ENCODE peak calls at places on chromosomes 2 and 18, in four cellular contexts. One of them, this sample, is unnamed.

GRCh38 chr18:67428805-67429204 is 87.7 kb downstream of the DSEL start:
- DNase-seq in A549: no peak
- DNase-seq in HepG2: no peak
- DNase-seq in endothelial cell of umbilical vein: peak; percentile 41
- DNase-seq in this sample: no peak

GRCh38 chr18:78995740-78996395 is 16.2 kb downstream of the SALL3 start:
- DNase-seq in A549: no peak
- DNase-seq in HepG2: no peak
- DNase-seq in endothelial cell of umbilical vein: no peak
- DNase-seq in this sample: no peak

GRCh38 chr2:20326163-20326780 is 24.4 kb downstream of the PUM2 start:
- DNase-seq in A549: peak; percentile 50
- DNase-seq in HepG2: peak; percentile 58
- DNase-seq in endothelial cell of umbilical vein: peak; percentile 72
- DNase-seq in this sample: peak; percentile 73

GRCh38 chr2:110655701-110656100 is 22.2 kb downstream of the BUB1 start:
- DNase-seq in A549: no peak
- DNase-seq in HepG2: no peak
- DNase-seq in endothelial cell of umbilical vein: no peak
- DNase-seq in this sample: no peak

GRCh38 chr2:85066006-85066405 is 67.2 kb upstream of the TCF7L1 start:
- DNase-seq in A549: no peak
- DNase-seq in HepG2: no peak
- DNase-seq in endothelial cell of umbilical vein: no peak
- DNase-seq in this sample: no peak

GRCh38 chr18:57644540-57644939 is 22.9 kb upstream of the NARS1 start:
- DNase-seq in A549: no peak
- DNase-seq in HepG2: no peak
- DNase-seq in endothelial cell of umbilical vein: no peak
- DNase-seq in this sample: peak; percentile 36

GRCh38 chr2:98009887-98010760 is 14.4 kb upstream of the TMEM131 start:
- DNase-seq in A549: no peak
- DNase-seq in HepG2: no peak
- DNase-seq in endothelial cell of umbilical vein: no peak
- DNase-seq in this sample: peak; percentile 69

GRCh38 chr18:29512761-29513160 is 1335.8 kb upstream of the CDH2 start:
- DNase-seq in A549: no peak
- DNase-seq in HepG2: no peak
- DNase-seq in endothelial cell of umbilical vein: no peak
- DNase-seq in this sample: no peak

GRCh38 chr2:167380094-167380493 is 491.8 kb downstream of the XIRP2 start:
- DNase-seq in A549: no peak
- DNase-seq in HepG2: no peak
- DNase-seq in endothelial cell of umbilical vein: no peak
- DNase-seq in this sample: no peak

GRCh38 chr2:128371248-128371630 is 52.6 kb upstream of the HS6ST1 start:
- DNase-seq in A549: no peak
- DNase-seq in HepG2: no peak
- DNase-seq in endothelial cell of umbilical vein: no peak
- DNase-seq in this sample: no peak

GRCh38 chr2:233758849-233759248 is 1.2 kb upstream of the UGT1A1 start:
- DNase-seq in A549: no peak
- DNase-seq in HepG2: no peak
- DNase-seq in endothelial cell of umbilical vein: no peak
- DNase-seq in this sample: no peak

GRCh38 chr2:169448865-169449264 is 30.4 kb upstream of the BBS5 start:
- DNase-seq in A549: no peak
- DNase-seq in HepG2: no peak
- DNase-seq in endothelial cell of umbilical vein: no peak
- DNase-seq in this sample: no peak

GRCh38 chr2:216450784-216451183 is 38.5 kb downstream of the SMARCAL1 start:
- DNase-seq in A549: no peak
- DNase-seq in HepG2: no peak
- DNase-seq in endothelial cell of umbilical vein: no peak
- DNase-seq in this sample: no peak

GRCh38 chr2:237412646-237413292 is 1.2 kb downstream of the COL6A3 start:
- DNase-seq in A549: no peak
- DNase-seq in HepG2: no peak
- DNase-seq in endothelial cell of umbilical vein: no peak
- DNase-seq in this sample: no peak

GRCh38 chr18:24212939-24213338 is 74.1 kb downstream of the CABYR start:
- DNase-seq in A549: no peak
- DNase-seq in HepG2: peak; percentile 14
- DNase-seq in endothelial cell of umbilical vein: peak; percentile 55
- DNase-seq in this sample: no peak

GRCh38 chr2:3725002-3725401 is 21.6 kb downstream of the DCDC2C start:
- DNase-seq in A549: no peak
- DNase-seq in HepG2: no peak
- DNase-seq in endothelial cell of umbilical vein: no peak
- DNase-seq in this sample: no peak

GRCh38 chr2:15783489-15783888 is 156.9 kb upstream of the MYCN start:
- DNase-seq in A549: no peak
- DNase-seq in HepG2: no peak
- DNase-seq in endothelial cell of umbilical vein: no peak
- DNase-seq in this sample: no peak

GRCh38 chr2:46198931-46199330 is 98.3 kb upstream of the EPAS1 start:
- DNase-seq in A549: no peak
- DNase-seq in HepG2: no peak
- DNase-seq in endothelial cell of umbilical vein: no peak
- DNase-seq in this sample: no peak

GRCh38 chr2:224723606-224724217 is 7.5 kb upstream of the CCDC195 start:
- DNase-seq in A549: no peak
- DNase-seq in HepG2: no peak
- DNase-seq in endothelial cell of umbilical vein: no peak
- DNase-seq in this sample: peak; percentile 44

GRCh38 chr2:37713258-37713700 is 41.8 kb upstream of the CDC42EP3 start:
- DNase-seq in A549: no peak
- DNase-seq in HepG2: no peak
- DNase-seq in endothelial cell of umbilical vein: no peak
- DNase-seq in this sample: peak; percentile 80

GRCh38 chr2:160715428-160715827 is 221.8 kb upstream of the RBMS1 start:
- DNase-seq in A549: no peak
- DNase-seq in HepG2: no peak
- DNase-seq in endothelial cell of umbilical vein: no peak
- DNase-seq in this sample: no peak

GRCh38 chr2:96326990-96327820 is 2.1 kb downstream of the ITPRIPL1 start:
- DNase-seq in A549: no peak
- DNase-seq in HepG2: no peak
- DNase-seq in endothelial cell of umbilical vein: no peak
- DNase-seq in this sample: no peak

DNA sequence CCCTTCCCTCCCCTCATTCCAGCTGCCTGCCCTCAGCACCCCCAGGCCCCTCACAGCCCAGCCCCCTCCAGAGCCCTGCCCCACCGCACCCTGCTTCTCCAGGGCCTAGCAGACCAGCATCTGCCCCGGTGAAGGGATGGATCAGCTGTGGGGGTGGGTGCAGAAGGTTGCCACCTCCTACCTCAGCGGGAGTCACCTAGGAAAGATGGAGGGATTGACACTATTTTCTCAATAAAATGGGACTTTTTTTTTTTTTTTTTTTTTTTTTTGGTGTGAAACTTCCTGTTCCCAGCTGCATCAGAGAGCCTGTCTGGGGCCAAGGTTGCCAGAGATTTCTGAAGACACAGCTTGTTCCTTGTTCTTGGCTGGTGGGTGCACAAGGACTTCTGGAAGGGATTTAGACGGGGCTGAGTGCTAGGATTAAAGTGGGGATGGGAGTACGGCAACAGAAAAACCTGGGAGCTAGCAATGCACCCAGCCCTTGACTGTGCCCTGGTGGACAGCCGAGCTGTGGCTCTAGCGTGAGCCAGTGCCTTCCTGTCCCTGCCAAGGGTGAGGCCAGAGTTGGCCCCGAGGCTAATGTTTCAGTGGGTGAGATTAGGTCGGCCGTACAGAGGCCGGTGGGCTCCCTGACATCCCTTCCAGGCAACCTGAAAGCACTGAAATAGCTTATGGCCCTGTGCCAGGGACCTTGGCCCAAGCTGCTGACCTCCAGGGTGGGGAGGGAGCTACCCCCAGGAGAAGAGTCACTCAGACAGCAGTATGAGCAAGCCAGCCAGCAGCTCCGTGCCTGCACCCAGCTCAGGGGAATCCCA is 4.5 kb downstream of the B3GNT7 start:
- DNase-seq in A549: peak; percentile 64
- DNase-seq in HepG2: peak; percentile 41
- DNase-seq in endothelial cell of umbilical vein: peak; percentile 26
- DNase-seq in this sample: peak; percentile 47
- TF ChIP-seq CTCF in A549: no peak
- TF ChIP-seq CTCF in HepG2: no peak
- TF ChIP-seq CTCF in endothelial cell of umbilical vein: no peak
- TF ChIP-seq CTCF in this sample: peak; percentile 6

GRCh38 chr2:29273004-29273703 is 157.9 kb downstream of the CLIP4 start:
- DNase-seq in A549: no peak
- DNase-seq in HepG2: no peak
- DNase-seq in endothelial cell of umbilical vein: no peak
- DNase-seq in this sample: no peak

GRCh38 chr2:29272311-29272710 is 157.1 kb downstream of the CLIP4 start:
- DNase-seq in A549: no peak
- DNase-seq in HepG2: no peak
- DNase-seq in endothelial cell of umbilical vein: no peak
- DNase-seq in this sample: no peak

GRCh38 chr2:29270606-29271005 is 155.4 kb downstream of the CLIP4 start:
- DNase-seq in A549: no peak
- DNase-seq in HepG2: no peak
- DNase-seq in endothelial cell of umbilical vein: no peak
- DNase-seq in this sample: no peak

GRCh38 chr2:29267710-29268109 is 152.5 kb downstream of the CLIP4 start:
- DNase-seq in A549: no peak
- DNase-seq in HepG2: no peak
- DNase-seq in endothelial cell of umbilical vein: no peak
- DNase-seq in this sample: no peak

GRCh38 chr2:29269095-29270090 is 154.2 kb downstream of the CLIP4 start:
- DNase-seq in A549: no peak
- DNase-seq in HepG2: no peak
- DNase-seq in endothelial cell of umbilical vein: no peak
- DNase-seq in this sample: peak; percentile 7
- H3K4me3 ChIP-seq in A549: no peak overlapping the region
- H3K4me3 ChIP-seq in HepG2: no peak overlapping the region
- H3K4me3 ChIP-seq in endothelial cell of umbilical vein: no peak overlapping the region
- H3K4me3 ChIP-seq in this sample: no peak overlapping the region

GRCh38 chr2:144832048-144832447 is 312.1 kb upstream of the ZEB2 start:
- DNase-seq in A549: no peak
- DNase-seq in HepG2: no peak
- DNase-seq in endothelial cell of umbilical vein: no peak
- DNase-seq in this sample: peak; percentile 46
- TF ChIP-seq MYC in A549: no peak
- TF ChIP-seq MYC in HepG2: no peak
- TF ChIP-seq MYC in endothelial cell of umbilical vein: no peak
- TF ChIP-seq MYC in this sample: no peak

GRCh38 chr2:69013123-69013836 is at the start of gene ANTXR1:
- DNase-seq in A549: peak; percentile 78
- DNase-seq in HepG2: peak; percentile 45
- DNase-seq in endothelial cell of umbilical vein: peak; percentile 13
- DNase-seq in this sample: peak; percentile 57
- TF ChIP-seq CTCF in A549: no peak
- TF ChIP-seq CTCF in HepG2: peak; percentile 43
- TF ChIP-seq CTCF in endothelial cell of umbilical vein: no peak
- TF ChIP-seq CTCF in this sample: no peak

GRCh38 chr18:55334875-55335274 is 253.1 kb downstream of the TCF4 start:
- DNase-seq in A549: no peak
- DNase-seq in HepG2: no peak
- DNase-seq in endothelial cell of umbilical vein: no peak
- DNase-seq in this sample: no peak
- H3K4me3 ChIP-seq in A549: no peak overlapping the region
- H3K4me3 ChIP-seq in HepG2: no peak overlapping the region
- H3K4me3 ChIP-seq in endothelial cell of umbilical vein: no peak overlapping the region
- H3K4me3 ChIP-seq in this sample: no peak overlapping the region

GRCh38 chr2:221203846-221204245 is 368.3 kb downstream of the EPHA4 start:
- DNase-seq in A549: no peak
- DNase-seq in HepG2: no peak
- DNase-seq in endothelial cell of umbilical vein: no peak
- DNase-seq in this sample: no peak

GRCh38 chr2:221205103-221205502 is 367.0 kb downstream of the EPHA4 start:
- DNase-seq in A549: no peak
- DNase-seq in HepG2: peak; percentile 10
- DNase-seq in endothelial cell of umbilical vein: no peak
- DNase-seq in this sample: no peak

GRCh38 chr2:221203138-221203537 is 369.0 kb downstream of the EPHA4 start:
- DNase-seq in A549: no peak
- DNase-seq in HepG2: no peak
- DNase-seq in endothelial cell of umbilical vein: no peak
- DNase-seq in this sample: no peak

GRCh38 chr2:221202431-221202830 is 369.7 kb downstream of the EPHA4 start:
- DNase-seq in A549: no peak
- DNase-seq in HepG2: no peak
- DNase-seq in endothelial cell of umbilical vein: no peak
- DNase-seq in this sample: no peak

DNA sequence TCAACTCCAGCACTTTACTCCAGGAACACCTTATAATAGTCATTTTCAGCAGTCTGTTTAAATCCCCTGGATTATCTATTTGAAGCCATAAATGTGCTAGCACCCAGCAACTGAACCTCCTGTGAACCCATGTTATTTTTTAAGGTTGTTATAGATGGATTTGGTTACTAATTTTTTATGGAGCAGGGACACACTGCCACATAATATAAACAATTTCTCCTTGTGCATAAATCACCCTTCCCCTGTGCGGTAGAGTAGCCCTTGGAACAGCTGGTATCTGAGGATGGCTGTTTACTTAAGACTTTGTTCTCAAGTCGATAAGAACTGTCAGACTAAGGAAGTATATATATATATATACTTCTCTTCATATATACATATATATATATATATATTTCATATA is 367.4 kb downstream of the EPHA4 start:
- DNase-seq in A549: no peak
- DNase-seq in HepG2: no peak
- DNase-seq in endothelial cell of umbilical vein: no peak
- DNase-seq in this sample: no peak
- TF ChIP-seq MYC in A549: no peak
- TF ChIP-seq MYC in HepG2: no peak
- TF ChIP-seq MYC in endothelial cell of umbilical vein: no peak
- TF ChIP-seq MYC in this sample: no peak

GRCh38 chr2:241149925-241150659 is at the start of gene PPP1R7:
- DNase-seq in A549: peak; percentile 94
- DNase-seq in HepG2: peak; percentile 94
- DNase-seq in endothelial cell of umbilical vein: peak; percentile 95
- DNase-seq in this sample: peak; percentile 97
- TF ChIP-seq CTCF in A549: no peak
- TF ChIP-seq CTCF in HepG2: peak; percentile 70
- TF ChIP-seq CTCF in endothelial cell of umbilical vein: no peak
- TF ChIP-seq CTCF in this sample: no peak

DNA sequence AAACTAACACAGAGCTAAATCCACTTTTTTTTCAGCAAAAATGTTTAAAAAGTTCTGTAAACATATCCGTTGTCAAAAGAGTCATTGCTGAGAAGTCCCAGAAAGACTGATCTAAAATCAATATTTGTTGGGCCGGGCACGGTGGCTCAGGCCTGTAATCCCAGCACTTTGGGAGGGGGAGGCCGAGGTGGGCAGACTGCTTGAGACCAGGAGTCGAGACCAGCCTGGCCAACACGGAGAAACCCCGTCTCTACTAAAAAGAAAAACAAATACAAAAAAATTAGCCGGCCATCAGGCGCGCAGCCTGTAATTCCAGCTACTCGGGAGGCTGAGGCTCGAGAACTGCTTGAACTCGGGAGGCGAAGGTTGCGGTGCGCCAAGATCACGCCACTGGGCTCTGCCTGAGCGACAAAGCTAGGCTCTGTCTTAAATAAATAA is 1.4 kb downstream of the OLA1 start:
- DNase-seq in A549: no peak
- DNase-seq in HepG2: peak; percentile 28
- DNase-seq in endothelial cell of umbilical vein: no peak
- DNase-seq in this sample: no peak
- H3K4me3 ChIP-seq in A549: peak overlapping the region; percentile 88
- H3K4me3 ChIP-seq in HepG2: peak overlapping the region; percentile 84
- H3K4me3 ChIP-seq in endothelial cell of umbilical vein: no peak overlapping the region
- H3K4me3 ChIP-seq in this sample: peak overlapping the region; percentile 99

This sample was measured in NB4.